ENCODE peak calls at places on chromosomes 1 and 21, in ten cellular contexts. T is B cell, B is cardiac muscle cell, M is A549, Q is left ventricle myocardium inferior, U is epithelial cell of esophagus, E is fibroblast of the aortic adventitia, N is astrocyte of the spinal cord, H is Panc1, J is Calu3. L is an unnamed sample.

GRCh38 chr1:92736395-92736794 is 48.5 kb downstream of the EVI5 start:
- DNase-seq in T (no peak), B (peak), M (peak), Q (no peak), U (peak), E (peak), N (no peak), H (no peak), J (no peak), L (no peak)

GRCh38 chr1:245270063-245270462 is 115.3 kb downstream of the KIF26B start:
- DNase-seq in T (no peak), B (no peak), M (no peak), Q (no peak), U (no peak), E (no peak), N (no peak), H (no peak), J (no peak), L (no peak)

GRCh38 chr1:214989341-214989740 is 93.2 kb upstream of the KCNK2 start:
- DNase-seq in T (no peak), B (no peak), M (no peak), Q (no peak), U (no peak), E (peak), N (peak), H (no peak), J (no peak), L (no peak)

GRCh38 chr1:234488954-234489691 is 10.1 kb upstream of the TARBP1 start:
- DNase-seq in T (no peak), B (no peak), M (no peak), Q (no peak), U (peak), E (no peak), N (no peak), H (no peak), J (no peak), L (no peak)

GRCh38 chr1:158686430-158687009 is at the start of gene SPTA1:
- DNase-seq in T (no peak), B (no peak), M (no peak), Q (no peak), U (no peak), E (peak), N (no peak), H (no peak), J (no peak), L (no peak)

GRCh38 chr1:186139706-186140105 is 235.3 kb downstream of the TPR start:
- DNase-seq in T (no peak), B (no peak), M (no peak), Q (no peak), U (no peak), E (peak), N (peak), H (no peak), J (no peak), L (no peak)

GRCh38 chr1:212555426-212555825 is 53.1 kb upstream of the ATF3 start:
- DNase-seq in T (no peak), B (no peak), M (no peak), Q (no peak), U (no peak), E (no peak), N (no peak), H (no peak), J (no peak), L (no peak)

GRCh38 chr1:48228156-48228555 is 5.6 kb downstream of the SLC5A9 start:
- DNase-seq in T (no peak), B (peak), M (peak), Q (no peak), U (no peak), E (no peak), N (no peak), H (no peak), J (peak), L (no peak)

GRCh38 chr1:111448482-111448917 is 556 bp downstream of the WDR77 start:
- DNase-seq in T (no peak), B (no peak), M (no peak), Q (no peak), U (peak), E (no peak), N (no peak), H (no peak), J (peak), L (no peak)

GRCh38 chr21:32386195-32386870 is 6.5 kb downstream of the URB1 start:
- DNase-seq in T (no peak), B (no peak), M (peak), Q (peak), U (peak), E (no peak), N (no peak), H (no peak), J (no peak), L (no peak)

GRCh38 chr1:169348356-169349036 is 19.1 kb downstream of the NME7 start:
- DNase-seq in T (peak), B (peak), M (peak), Q (no peak), U (peak), E (peak), N (peak), H (no peak), J (peak), L (no peak)

GRCh38 chr1:184483101-184483813 is 96.4 kb downstream of the C1orf21 start:
- DNase-seq in T (no peak), B (no peak), M (no peak), Q (no peak), U (peak), E (peak), N (peak), H (no peak), J (peak), L (peak)
- TF ChIP-seq CTCF in T (no peak), B (no peak), M (no peak), Q (no peak), U (no peak), E (peak), N (no peak), H (no peak), J (peak), L (peak)

GRCh38 chr21:42834730-42835191 is 44.6 kb downstream of the WDR4 start:
- DNase-seq in T (no peak), B (no peak), M (no peak), Q (no peak), U (no peak), E (no peak), N (no peak), H (no peak), J (no peak), L (no peak)

GRCh38 chr21:42833859-42834729 is 45.2 kb downstream of the WDR4 start:
- DNase-seq in T (no peak), B (no peak), M (no peak), Q (no peak), U (no peak), E (no peak), N (no peak), H (no peak), J (no peak), L (no peak)

GRCh38 chr21:42835211-42835610 is 44.1 kb downstream of the WDR4 start:
- DNase-seq in T (no peak), B (no peak), M (no peak), Q (no peak), U (no peak), E (no peak), N (no peak), H (no peak), J (no peak), L (no peak)

GRCh38 chr21:42835611-42836401 is 43.5 kb downstream of the WDR4 start:
- DNase-seq in T (no peak), B (no peak), M (no peak), Q (no peak), U (no peak), E (no peak), N (no peak), H (no peak), J (no peak), L (no peak)

GRCh38 chr21:42833439-42833815 is 45.9 kb downstream of the WDR4 start:
- DNase-seq in T (peak), B (peak), M (peak), Q (no peak), U (peak), E (no peak), N (no peak), H (no peak), J (peak), L (no peak)
- TF ChIP-seq CTCF in T (no peak), B (no peak), M (peak), Q (peak), U (peak), E (peak), N (peak), H (peak), J (no peak), L (peak)

GRCh38 chr1:61952675-61953074 is 210.4 kb downstream of the PATJ start:
- DNase-seq in T (no peak), B (no peak), M (no peak), Q (no peak), U (no peak), E (no peak), N (no peak), H (no peak), J (no peak), L (no peak)

GRCh38 chr1:61953076-61953789 is 211.0 kb downstream of the PATJ start:
- DNase-seq in T (no peak), B (no peak), M (no peak), Q (no peak), U (no peak), E (no peak), N (peak), H (no peak), J (no peak), L (no peak)

GRCh38 chr1:61953790-61954150 is 211.5 kb downstream of the PATJ start:
- DNase-seq in T (no peak), B (no peak), M (no peak), Q (no peak), U (no peak), E (no peak), N (no peak), H (no peak), J (no peak), L (no peak)

GRCh38 chr1:61951731-61952585 is 209.7 kb downstream of the PATJ start:
- DNase-seq in T (no peak), B (peak), M (no peak), Q (no peak), U (peak), E (peak), N (peak), H (no peak), J (no peak), L (no peak)

GRCh38 chr1:61950418-61950817 is 208.1 kb downstream of the PATJ start:
- DNase-seq in T (no peak), B (no peak), M (peak), Q (no peak), U (peak), E (peak), N (no peak), H (no peak), J (no peak), L (no peak)
- TF ChIP-seq CTCF in T (no peak), B (peak), M (peak), Q (peak), U (peak), E (no peak), N (peak), H (peak), J (peak), L (no peak)

GRCh38 chr21:40827509-40827908 is 19.4 kb downstream of the DSCAM start:
- DNase-seq in T (no peak), B (no peak), M (no peak), Q (no peak), U (no peak), E (no peak), N (no peak), H (no peak), J (no peak), L (no peak)
- TF ChIP-seq CTCF in T (no peak), B (no peak), M (no peak), Q (no peak), U (no peak), E (no peak), N (no peak), H (no peak), J (no peak), L (no peak)

GRCh38 chr1:118716775-118717174 is 271.4 kb downstream of the TBX15 start:
- DNase-seq in T (no peak), B (peak), M (no peak), Q (no peak), U (peak), E (peak), N (no peak), H (no peak), J (no peak), L (no peak)
- TF ChIP-seq CTCF in T (no peak), B (no peak), M (no peak), Q (peak), U (no peak), E (no peak), N (no peak), H (peak), J (no peak), L (no peak)

DNA sequence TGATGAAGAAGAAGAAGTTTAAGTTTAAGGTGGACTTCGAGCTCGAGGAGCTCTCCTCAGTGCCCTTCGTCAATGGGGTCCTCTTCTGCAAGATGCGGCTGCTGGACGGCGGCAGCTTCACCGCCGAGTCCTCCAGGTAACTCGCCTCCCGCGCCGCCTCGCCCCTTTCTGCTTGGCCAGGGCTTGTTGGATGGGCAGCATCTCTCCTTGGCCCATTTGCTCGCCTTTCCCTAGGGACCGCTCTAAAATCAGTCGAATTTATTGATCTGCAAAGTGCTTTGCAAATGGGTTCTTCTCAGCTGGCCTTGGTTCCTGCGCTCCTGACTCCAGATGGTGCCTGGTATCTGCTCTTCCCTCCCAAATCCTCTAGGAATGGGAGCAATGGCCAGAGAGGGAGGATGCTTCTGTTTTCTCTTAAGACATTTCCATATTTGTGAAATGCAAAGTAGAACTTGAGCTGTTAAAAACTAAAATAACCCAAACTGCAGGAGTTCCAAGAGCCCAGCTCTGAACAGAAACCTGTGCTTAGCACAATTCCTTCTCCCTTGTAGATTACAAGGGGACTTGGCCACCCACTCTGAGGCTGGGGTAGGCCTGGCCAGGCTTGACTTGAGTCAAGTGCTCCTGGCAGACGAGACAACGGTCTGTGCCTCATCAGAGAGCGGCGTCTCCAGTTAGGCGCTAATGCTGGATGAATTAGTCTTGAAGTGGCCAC is 687 bp downstream of the EEIG2 start:
- DNase-seq in T (peak), B (peak), M (peak), Q (peak), U (peak), E (peak), N (peak), H (no peak), J (peak), L (peak)
- TF ChIP-seq CTCF in T (no peak), B (no peak), M (no peak), Q (peak), U (no peak), E (no peak), N (no peak), H (no peak), J (no peak), L (no peak)

DNA sequence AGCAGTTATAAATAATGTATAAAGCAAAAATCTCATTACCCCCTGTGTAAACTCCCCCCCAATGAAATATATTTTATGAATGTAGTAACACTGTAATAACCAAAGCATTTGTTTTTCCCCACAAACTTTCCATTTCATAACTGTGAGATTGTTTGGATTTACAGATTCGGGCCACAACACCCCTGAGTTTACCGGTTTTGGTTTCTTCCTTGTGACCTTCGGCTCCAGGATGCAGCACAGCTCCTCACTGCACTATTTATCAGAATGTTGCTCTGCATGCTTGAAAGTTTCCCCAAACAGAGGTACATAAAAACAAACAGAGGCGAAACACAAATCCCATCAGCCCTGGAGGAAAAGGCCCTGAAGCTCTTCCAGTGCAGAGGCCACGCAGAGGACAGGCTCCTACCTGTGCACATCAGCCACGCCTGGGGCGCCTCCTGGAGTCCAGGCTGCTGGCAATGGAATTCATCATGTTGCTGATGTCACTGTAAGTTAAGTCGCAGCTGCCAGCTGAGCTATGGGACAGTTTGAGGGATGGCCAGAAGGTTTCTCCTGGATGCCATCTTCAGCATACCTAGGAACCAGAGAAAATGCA is 122.0 kb downstream of the LMO4 start:
- DNase-seq in T (peak), B (no peak), M (peak), Q (no peak), U (peak), E (no peak), N (no peak), H (no peak), J (peak), L (no peak)
- TF ChIP-seq CTCF in T (no peak), B (no peak), M (no peak), Q (no peak), U (peak), E (no peak), N (no peak), H (peak), J (peak), L (no peak)

GRCh38 chr1:154391086-154391770 is 13.9 kb upstream of the IL6R start:
- DNase-seq in T (no peak), B (no peak), M (no peak), Q (no peak), U (peak), E (no peak), N (no peak), H (no peak), J (no peak), L (no peak)
- TF ChIP-seq CTCF in T (no peak), B (no peak), M (no peak), Q (no peak), U (no peak), E (no peak), N (no peak), H (no peak), J (no peak), L (no peak)

DNA sequence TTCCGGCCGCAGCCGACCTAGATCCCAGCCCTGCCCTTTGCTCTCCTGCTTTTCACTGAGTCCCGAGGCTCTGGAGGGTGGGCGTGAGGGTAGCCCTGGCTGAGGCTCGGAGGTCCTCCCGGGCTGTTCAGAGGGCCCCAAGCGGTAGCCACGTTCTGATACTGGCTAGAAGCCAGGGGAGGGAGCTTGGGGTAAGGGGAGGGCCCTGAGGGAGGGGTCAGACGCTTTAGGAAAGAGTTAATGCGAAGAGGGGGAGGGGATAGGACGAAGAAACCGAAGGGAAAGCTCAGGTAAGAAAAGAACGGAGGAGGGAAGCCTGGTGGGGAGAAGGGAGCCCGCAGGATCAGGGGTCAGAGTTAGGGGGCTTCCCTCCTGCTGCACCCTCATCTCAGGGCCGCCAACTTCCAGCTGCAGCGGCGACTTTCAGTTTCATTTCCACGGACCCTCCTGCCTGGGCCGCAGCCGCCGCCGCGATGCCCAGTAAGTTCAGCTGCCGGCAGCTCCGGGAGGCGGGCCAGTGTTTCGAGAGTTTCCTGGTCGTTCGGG is at the start of gene MOV10:
- DNase-seq in T (peak), B (peak), M (peak), Q (peak), U (peak), E (peak), N (peak), H (peak), J (peak), L (peak)
- TF ChIP-seq CTCF in T (no peak), B (no peak), M (no peak), Q (no peak), U (no peak), E (no peak), N (no peak), H (no peak), J (no peak), L (no peak)

GRCh38 chr1:5915587-5916571 is 76.3 kb downstream of the NPHP4 start:
- DNase-seq in T (peak), B (peak), M (peak), Q (no peak), U (peak), E (peak), N (peak), H (peak), J (no peak), L (no peak)
- TF ChIP-seq CTCF in T (peak), B (peak), M (peak), Q (peak), U (peak), E (peak), N (peak), H (peak), J (peak), L (peak)

L was measured in lower lobe of right lung.